ENCODE peak calls at places on chromosomes 12 and 14, in seven cellular contexts. B is H1, X is DND-41, J is thoracic aorta, S is PC-3, R is H9, W is heart left ventricle. K is an unnamed sample.
A peak's percentile ranks its signal among the peaks of the same experiment; 100 is the strongest.

GRCh38 chr14:103503296-103503695 is 19.3 kb downstream of the CKB start:
- DNase-seq in B (no peak), X (no peak), J (no peak), S (no peak), R (no peak), W (peak; percentile 18), K (no peak)

GRCh38 chr14:103184046-103184445 is 60.8 kb downstream of the TNFAIP2 start:
- DNase-seq in B (no peak), X (no peak), J (no peak), S (no peak), R (no peak), W (no peak), K (no peak)

GRCh38 chr12:129788506-129788905 is 115.3 kb downstream of the TMEM132D start:
- DNase-seq in B (no peak), X (no peak), J (no peak), S (peak; percentile 63), R (no peak), W (no peak), K (peak; percentile 26)

GRCh38 chr12:131831021-131831571 is 2.9 kb downstream of the MMP17 start:
- DNase-seq in B (no peak), X (peak; percentile 30), J (no peak), S (peak; percentile 51), R (no peak), W (peak; percentile 62), K (no peak)

GRCh38 chr12:89960011-89960507 is 251.4 kb upstream of the ATP2B1 start:
- DNase-seq in B (no peak), X (no peak), J (no peak), S (peak; percentile 77), R (no peak), W (no peak), K (peak; percentile 18)

GRCh38 chr12:46549527-46550265 is 177.1 kb upstream of the SLC38A2 start:
- DNase-seq in B (no peak), X (no peak), J (no peak), S (peak; percentile 87), R (no peak), W (no peak), K (no peak)

GRCh38 chr12:131643581-131644452 is 67.1 kb upstream of the SFSWAP start:
- DNase-seq in B (no peak), X (no peak), J (no peak), S (no peak), R (peak; percentile 29), W (no peak), K (no peak)

GRCh38 chr12:64694130-64695078 is 64.8 kb downstream of the GNS start:
- DNase-seq in B (no peak), X (no peak), J (no peak), S (no peak), R (no peak), W (no peak), K (no peak)

GRCh38 chr12:24268663-24269186 is 319.3 kb upstream of the SOX5 start:
- DNase-seq in B (no peak), X (no peak), J (no peak), S (no peak), R (no peak), W (no peak), K (no peak)

GRCh38 chr12:19550626-19551025 is 111.3 kb downstream of the AEBP2 start:
- DNase-seq in B (no peak), X (no peak), J (no peak), S (no peak), R (no peak), W (no peak), K (no peak)

GRCh38 chr12:12095016-12095415 is 24.3 kb downstream of the BCL2L14 start:
- DNase-seq in B (no peak), X (no peak), J (no peak), S (no peak), R (no peak), W (no peak), K (no peak)

GRCh38 chr14:93073833-93074769 is 41.6 kb downstream of the ITPK1 start:
- DNase-seq in B (no peak), X (no peak), J (no peak), S (no peak), R (no peak), W (peak; percentile 80), K (no peak)

GRCh38 chr12:115817399-115817798 is 460.1 kb downstream of the MED13L start:
- DNase-seq in B (no peak), X (no peak), J (no peak), S (no peak), R (no peak), W (no peak), K (no peak)

GRCh38 chr12:109758406-109759075 is 44.9 kb downstream of the FAM222A start:
- DNase-seq in B (no peak), X (no peak), J (no peak), S (no peak), R (peak; percentile 36), W (peak; percentile 40), K (no peak)

GRCh38 chr12:49064767-49065152 is 4.2 kb upstream of the KMT2D start:
- DNase-seq in B (no peak), X (no peak), J (no peak), S (no peak), R (no peak), W (no peak), K (no peak)

GRCh38 chr14:49633650-49634546 is 1.1 kb downstream of the DNAAF2 start:
- DNase-seq in B (peak; percentile 91), X (peak; percentile 95), J (peak; percentile 77), S (peak; percentile 97), R (peak; percentile 97), W (peak; percentile 96), K (peak; percentile 85)

GRCh38 chr12:43676183-43676813 is 82.3 kb downstream of the PUS7L start:
- DNase-seq in B (no peak), X (peak; percentile 26), J (no peak), S (peak; percentile 60), R (peak; percentile 52), W (no peak), K (no peak)

GRCh38 chr14:90924618-90925345 is 108.6 kb upstream of the TTC7B start:
- DNase-seq in B (no peak), X (no peak), J (no peak), S (no peak), R (no peak), W (no peak), K (no peak)

GRCh38 chr12:129385637-129385990 is 518.2 kb downstream of the TMEM132D start:
- DNase-seq in B (no peak), X (no peak), J (no peak), S (no peak), R (no peak), W (no peak), K (no peak)

GRCh38 chr12:93597608-93598007 is 25.1 kb downstream of the SOCS2 start:
- DNase-seq in B (no peak), X (no peak), J (no peak), S (no peak), R (no peak), W (no peak), K (no peak)

GRCh38 chr12:1799068-1799881 is 21.1 kb upstream of the LRTM2 start:
- DNase-seq in B (no peak), X (no peak), J (no peak), S (no peak), R (peak; percentile 27), W (peak; percentile 62), K (no peak)

GRCh38 chr14:38207830-38208815 is at the start of gene SSTR1:
- DNase-seq in B (no peak), X (no peak), J (no peak), S (no peak), R (peak; percentile 64), W (no peak), K (no peak)

GRCh38 chr12:24244801-24245200 is 295.3 kb upstream of the SOX5 start:
- DNase-seq in B (no peak), X (no peak), J (no peak), S (peak; percentile 37), R (peak; percentile 49), W (no peak), K (peak; percentile 52)

GRCh38 chr12:117031843-117032592 is 67.2 kb downstream of the TESC start:
- DNase-seq in B (no peak), X (no peak), J (no peak), S (no peak), R (no peak), W (no peak), K (no peak)

GRCh38 chr12:64240781-64241180 is 18.7 kb upstream of the KICS2 start:
- DNase-seq in B (no peak), X (no peak), J (no peak), S (no peak), R (no peak), W (no peak), K (no peak)

DNA sequence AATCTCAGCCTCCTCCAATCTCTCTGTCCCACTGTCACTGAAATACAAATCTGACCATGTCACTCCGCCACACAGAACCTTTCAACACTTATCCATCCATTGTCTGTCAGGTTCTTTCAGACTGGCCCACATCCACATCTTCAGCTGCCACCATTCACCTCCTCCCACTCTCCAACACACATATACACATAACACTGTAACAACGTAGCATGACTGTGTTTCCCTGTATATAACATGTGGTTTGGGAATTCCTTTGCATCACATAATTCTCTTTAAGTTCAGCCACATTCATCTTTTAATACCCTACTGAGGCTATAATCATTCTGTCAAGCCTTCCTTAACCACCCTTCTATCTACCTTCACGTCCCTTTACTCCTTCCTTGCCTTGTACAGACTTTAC is 99.2 kb downstream of the PPP2R5E start:
- DNase-seq in B (no peak), X (no peak), J (no peak), S (no peak), R (no peak), W (no peak), K (no peak)
- TF ChIP-seq CTCF in B (no peak), X (no peak), J (no peak), S (no peak), R (no peak), W (no peak), K (no peak)

DNA sequence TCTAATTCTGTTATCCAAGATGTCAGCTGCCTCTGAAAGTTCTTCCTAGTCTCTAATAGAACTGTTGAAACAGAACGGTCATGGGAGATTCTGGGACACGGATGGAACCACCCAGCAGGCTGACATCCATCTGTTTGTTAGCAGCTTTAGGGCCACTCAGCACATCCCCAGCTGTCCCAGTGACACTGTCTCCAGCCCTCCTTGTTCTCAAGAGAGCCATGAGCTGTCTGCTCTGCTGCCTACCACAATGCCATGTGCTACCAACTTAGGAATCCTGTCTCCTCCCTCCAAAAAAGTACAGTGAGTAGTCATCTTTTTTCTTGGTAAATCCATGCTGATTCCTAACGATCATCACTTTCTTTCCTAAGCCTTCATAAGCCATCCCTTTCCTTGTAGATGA is 130.5 kb downstream of the ZFP36L1 start:
- DNase-seq in B (no peak), X (no peak), J (no peak), S (no peak), R (no peak), W (no peak), K (no peak)
- H3K27ac ChIP-seq in B (no peak overlapping the region), X (no peak overlapping the region), J (no peak overlapping the region), S (no peak overlapping the region), R (no peak overlapping the region), W (no peak overlapping the region), K (no peak overlapping the region)

GRCh38 chr12:30753233-30753632 is 1.5 kb downstream of the CAPRIN2 start:
- DNase-seq in B (no peak), X (peak; percentile 46), J (no peak), S (peak; percentile 43), R (peak; percentile 59), W (no peak), K (peak; percentile 48)
- TF ChIP-seq CTCF in B (peak; percentile 53), X (peak; percentile 63), J (peak; percentile 23), S (peak; percentile 50), R (peak; percentile 72), W (no peak), K (peak; percentile 47)

GRCh38 chr14:65096323-65097089 is 5.8 kb downstream of the MAX start:
- DNase-seq in B (no peak), X (no peak), J (no peak), S (no peak), R (no peak), W (no peak), K (no peak)

GRCh38 chr14:65095633-65096205 is 6.6 kb downstream of the MAX start:
- DNase-seq in B (no peak), X (no peak), J (no peak), S (no peak), R (no peak), W (no peak), K (no peak)

GRCh38 chr14:65092340-65092739 is 10.0 kb downstream of the MAX start:
- DNase-seq in B (no peak), X (no peak), J (no peak), S (peak; percentile 21), R (no peak), W (no peak), K (no peak)
- H3K27ac ChIP-seq in B (no peak overlapping the region), X (no peak overlapping the region), J (no peak overlapping the region), S (no peak overlapping the region), R (no peak overlapping the region), W (no peak overlapping the region), K (no peak overlapping the region)